ENCODE peak calls at places on chromosomes 12 and 14, in four cellular contexts. One of them, this sample, is unnamed.
A peak's percentile ranks its signal among the peaks of the same experiment; 100 is the strongest.

GRCh38 chr12:39441963-39442894 is 691 bp downstream of the KIF21A start:
- DNase-seq in dorsolateral prefrontal cortex: peak; percentile 57
- DNase-seq in CD8-positive, alpha-beta T cell: peak; percentile 38
- DNase-seq in upper lobe of right lung: no peak
- DNase-seq in this sample: peak; percentile 82

GRCh38 chr12:94175763-94176660 is 27.6 kb downstream of the PLXNC1 start:
- DNase-seq in CD8-positive, alpha-beta T cell: no peak
- DNase-seq in upper lobe of right lung: no peak
- DNase-seq in dorsolateral prefrontal cortex: no peak
- DNase-seq in this sample: peak; percentile 25

GRCh38 chr14:99698642-99699041 is 14.5 kb downstream of the CYP46A1 start:
- DNase-seq in dorsolateral prefrontal cortex: no peak
- DNase-seq in CD8-positive, alpha-beta T cell: no peak
- DNase-seq in upper lobe of right lung: no peak
- DNase-seq in this sample: no peak

GRCh38 chr12:47900480-47901129 is 4.2 kb downstream of the VDR start:
- DNase-seq in upper lobe of right lung: peak; percentile 76
- DNase-seq in dorsolateral prefrontal cortex: no peak
- DNase-seq in CD8-positive, alpha-beta T cell: no peak
- DNase-seq in this sample: no peak

GRCh38 chr14:87810711-87811110 is 182.3 kb downstream of the GALC start:
- DNase-seq in CD8-positive, alpha-beta T cell: no peak
- DNase-seq in dorsolateral prefrontal cortex: no peak
- DNase-seq in upper lobe of right lung: no peak
- DNase-seq in this sample: no peak

GRCh38 chr12:46450279-46450748 is 77.7 kb upstream of the SLC38A2 start:
- DNase-seq in CD8-positive, alpha-beta T cell: no peak
- DNase-seq in upper lobe of right lung: peak; percentile 66
- DNase-seq in dorsolateral prefrontal cortex: no peak
- DNase-seq in this sample: no peak

GRCh38 chr14:70622111-70622712 is 19.5 kb upstream of the TTC9 start:
- DNase-seq in dorsolateral prefrontal cortex: no peak
- DNase-seq in upper lobe of right lung: no peak
- DNase-seq in CD8-positive, alpha-beta T cell: peak; percentile 57
- DNase-seq in this sample: no peak

GRCh38 chr14:75628816-75629215 is 31.9 kb downstream of the ERG28 start:
- DNase-seq in CD8-positive, alpha-beta T cell: no peak
- DNase-seq in dorsolateral prefrontal cortex: no peak
- DNase-seq in upper lobe of right lung: no peak
- DNase-seq in this sample: no peak

GRCh38 chr14:49995162-49995561 is 102.3 kb downstream of the ARF6 start:
- DNase-seq in dorsolateral prefrontal cortex: no peak
- DNase-seq in upper lobe of right lung: no peak
- DNase-seq in CD8-positive, alpha-beta T cell: no peak
- DNase-seq in this sample: no peak

DNA sequence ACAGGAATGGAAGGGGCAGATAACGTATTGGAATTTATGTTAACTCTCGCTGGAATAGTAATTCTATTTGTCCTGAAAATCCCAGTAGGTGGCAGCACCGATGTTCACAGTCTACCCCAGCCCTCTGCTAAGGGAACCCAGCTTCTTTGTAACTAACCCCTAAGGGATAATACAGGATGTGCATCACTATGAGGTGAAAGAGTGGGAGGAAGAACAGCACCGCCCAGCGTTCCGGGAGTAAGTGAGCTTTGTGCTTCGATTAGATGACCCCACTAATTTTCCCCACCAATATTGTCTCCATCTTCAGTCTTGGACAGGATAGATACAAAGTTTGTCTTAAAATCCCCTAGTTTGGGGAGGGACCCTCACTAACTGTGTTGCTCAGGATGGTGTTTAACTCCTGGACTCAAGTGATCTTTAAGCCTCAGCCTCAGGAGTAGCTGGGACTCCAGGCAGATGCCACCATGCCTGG is 2.7 kb downstream of the SLC2A3 start:
- DNase-seq in upper lobe of right lung: peak; percentile 67
- DNase-seq in CD8-positive, alpha-beta T cell: peak; percentile 71
- DNase-seq in dorsolateral prefrontal cortex: peak; percentile 74
- DNase-seq in this sample: peak; percentile 65
- H3K4me3 ChIP-seq in upper lobe of right lung: peak overlapping the region; percentile 71
- H3K4me3 ChIP-seq in CD8-positive, alpha-beta T cell: peak overlapping the region; percentile 76
- H3K4me3 ChIP-seq in dorsolateral prefrontal cortex: peak overlapping the region; percentile 64
- H3K4me3 ChIP-seq in this sample: peak overlapping the region; percentile 85

DNA sequence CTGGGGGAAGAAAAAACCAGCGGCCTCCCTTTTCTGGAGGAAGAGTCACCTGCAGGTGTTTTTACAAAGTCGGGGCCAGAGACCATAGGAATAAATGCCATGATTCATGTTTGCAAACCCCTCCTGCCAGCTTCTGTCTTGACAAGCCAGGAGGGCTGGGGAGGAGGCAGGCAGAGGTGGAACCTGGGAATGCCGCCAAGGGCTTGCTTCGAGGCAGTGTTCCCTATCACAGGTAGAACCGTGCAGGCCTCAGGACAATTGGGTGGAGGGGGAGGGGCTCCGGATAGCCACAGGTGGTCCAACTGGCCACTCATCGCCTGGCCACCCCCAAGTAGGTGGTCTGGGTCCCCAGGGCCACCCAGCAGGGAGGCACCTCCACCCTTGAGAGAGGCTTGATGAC is 14.2 kb upstream of the DLK1 start:
- DNase-seq in CD8-positive, alpha-beta T cell: no peak
- DNase-seq in dorsolateral prefrontal cortex: no peak
- DNase-seq in upper lobe of right lung: no peak
- DNase-seq in this sample: no peak
- H3K27me3 ChIP-seq in CD8-positive, alpha-beta T cell: no peaks in the 10 kb centered on the region
- H3K27me3 ChIP-seq in dorsolateral prefrontal cortex: no peaks in the 10 kb centered on the region
- H3K27me3 ChIP-seq in upper lobe of right lung: peaks cover 14% of the 10 kb centered on the region
- H3K27me3 ChIP-seq in this sample: no peaks in the 10 kb centered on the region

GRCh38 chr14:53808042-53808441 is 148.6 kb downstream of the BMP4 start:
- DNase-seq in upper lobe of right lung: no peak
- DNase-seq in CD8-positive, alpha-beta T cell: no peak
- DNase-seq in dorsolateral prefrontal cortex: no peak
- DNase-seq in this sample: no peak
- H3K4me3 ChIP-seq in upper lobe of right lung: no peak overlapping the region
- H3K4me3 ChIP-seq in CD8-positive, alpha-beta T cell: no peak overlapping the region
- H3K4me3 ChIP-seq in dorsolateral prefrontal cortex: no peak overlapping the region
- H3K4me3 ChIP-seq in this sample: no peak overlapping the region

GRCh38 chr12:53751336-53752191 is at the start of gene CISTR:
- DNase-seq in CD8-positive, alpha-beta T cell: peak; percentile 25
- DNase-seq in upper lobe of right lung: peak; percentile 78
- DNase-seq in dorsolateral prefrontal cortex: peak; percentile 59
- DNase-seq in this sample: peak; percentile 89

GRCh38 chr12:53752192-53752601 is 418 bp upstream of the CISTR start:
- DNase-seq in upper lobe of right lung: no peak
- DNase-seq in CD8-positive, alpha-beta T cell: no peak
- DNase-seq in dorsolateral prefrontal cortex: no peak
- DNase-seq in this sample: no peak

GRCh38 chr12:53750812-53751335 is 905 bp downstream of the CISTR start:
- DNase-seq in upper lobe of right lung: peak; percentile 74
- DNase-seq in dorsolateral prefrontal cortex: peak; percentile 80
- DNase-seq in CD8-positive, alpha-beta T cell: peak; percentile 20
- DNase-seq in this sample: no peak

GRCh38 chr12:53754196-53754595 is 2.4 kb upstream of the CISTR start:
- DNase-seq in dorsolateral prefrontal cortex: no peak
- DNase-seq in CD8-positive, alpha-beta T cell: no peak
- DNase-seq in upper lobe of right lung: no peak
- DNase-seq in this sample: no peak

GRCh38 chr12:53752651-53753050 is 872 bp upstream of the CISTR start:
- DNase-seq in dorsolateral prefrontal cortex: no peak
- DNase-seq in CD8-positive, alpha-beta T cell: no peak
- DNase-seq in upper lobe of right lung: no peak
- DNase-seq in this sample: no peak
- H3K27me3 ChIP-seq in dorsolateral prefrontal cortex: peaks cover 5% of the 10 kb centered on the region
- H3K27me3 ChIP-seq in CD8-positive, alpha-beta T cell: peaks cover 10% of the 10 kb centered on the region
- H3K27me3 ChIP-seq in upper lobe of right lung: peaks cover 19% of the 10 kb centered on the region
- H3K27me3 ChIP-seq in this sample: peaks cover 2% of the 10 kb centered on the region

This sample was measured in GM06990.